ENCODE peak calls at places on chromosomes 7 and 10, in seven cellular contexts. I is amygdala; M is brain pericyte; B is effector memory CD8-positive, alpha-beta T cell; C is HuH-7.5; N is colonic mucosa; P is hypothalamus. T is an unnamed sample.

GRCh38 chr7:91264924-91265681 is 870 bp downstream of the FZD1 start:
- DNase-seq in I (no peak), C (peak), B (no peak), P (peak), N (peak), M (no peak), T (peak)

GRCh38 chr10:77884181-77884580 is 42.4 kb downstream of the DLG5 start:
- DNase-seq in N (no peak), C (no peak), I (no peak), P (no peak), M (no peak), B (no peak), T (no peak)

GRCh38 chr10:113386005-113386404 is 166.8 kb upstream of the HABP2 start:
- DNase-seq in B (no peak), I (no peak), P (no peak), C (no peak), M (no peak), N (no peak), T (no peak)

GRCh38 chr10:132850896-132851295 is 64.9 kb upstream of the NKX6-2 start:
- DNase-seq in N (peak), P (no peak), B (no peak), M (no peak), I (no peak), C (no peak), T (no peak)

GRCh38 chr10:46216836-46217748 is 69.7 kb upstream of the ANTXRL start:
- DNase-seq in I (no peak), C (no peak), P (no peak), M (no peak), N (peak), B (no peak), T (no peak)

GRCh38 chr7:45197461-45197860 is 39.9 kb downstream of the RAMP3 start:
- DNase-seq in M (no peak), P (no peak), B (no peak), I (no peak), N (no peak), C (no peak), T (no peak)

GRCh38 chr7:91046322-91047088 is 217.7 kb upstream of the FZD1 start:
- DNase-seq in I (no peak), P (no peak), N (no peak), M (no peak), B (no peak), C (no peak), T (no peak)

GRCh38 chr10:93058139-93058538 is 2.5 kb upstream of the CYP26C1 start:
- DNase-seq in P (no peak), I (no peak), B (no peak), M (no peak), C (no peak), N (no peak), T (no peak)

GRCh38 chr10:85548038-85548437 is 818.6 kb downstream of the GRID1 start:
- DNase-seq in M (no peak), N (peak), B (peak), C (no peak), I (no peak), P (peak), T (no peak)

GRCh38 chr7:21221130-21221529 is 206.8 kb upstream of the SP4 start:
- DNase-seq in M (no peak), P (no peak), N (no peak), B (no peak), I (no peak), C (no peak), T (no peak)

GRCh38 chr10:27558612-27559020 is 54.5 kb downstream of the RAB18 start:
- DNase-seq in N (peak), P (no peak), C (peak), M (peak), I (no peak), B (peak), T (peak)

GRCh38 chr7:66169616-66170015 is 35.5 kb upstream of the TPST1 start:
- DNase-seq in C (no peak), M (no peak), N (no peak), P (no peak), I (no peak), B (no peak), T (no peak)

GRCh38 chr10:70260259-70260658 is 23.5 kb downstream of the NPFFR1 start:
- DNase-seq in P (no peak), I (no peak), C (no peak), M (no peak), N (no peak), B (no peak), T (no peak)

GRCh38 chr10:76397957-76398665 is 966.7 kb downstream of the LRMDA start:
- DNase-seq in P (no peak), N (no peak), C (no peak), B (no peak), M (no peak), I (no peak), T (no peak)

GRCh38 chr10:80199828-80200227 is 5.5 kb downstream of the ANXA11 start:
- DNase-seq in M (no peak), N (peak), I (no peak), C (no peak), P (no peak), B (no peak), T (no peak)

GRCh38 chr7:25852995-25853713 is 298.8 kb upstream of the NFE2L3 start:
- DNase-seq in I (no peak), M (no peak), N (no peak), P (no peak), B (no peak), C (no peak), T (no peak)

GRCh38 chr10:3889961-3890522 is 105.0 kb upstream of the KLF6 start:
- DNase-seq in M (no peak), C (no peak), P (no peak), I (no peak), B (no peak), N (no peak), T (no peak)

GRCh38 chr10:33227489-33227888 is 107.0 kb downstream of the NRP1 start:
- DNase-seq in C (no peak), N (no peak), B (no peak), I (no peak), P (no peak), M (no peak), T (no peak)

GRCh38 chr7:20075992-20076813 is 141.0 kb downstream of the MACC1 start:
- DNase-seq in I (no peak), N (no peak), C (no peak), P (no peak), B (no peak), M (no peak), T (no peak)

GRCh38 chr7:144134116-144134515 is 11.1 kb downstream of the OR2A14 start:
- DNase-seq in N (no peak), M (no peak), I (no peak), P (no peak), C (no peak), B (no peak), T (no peak)

GRCh38 chr7:75019800-75020199 is 53.8 kb downstream of the RCC1L start:
- DNase-seq in N (no peak), C (no peak), M (no peak), P (no peak), B (no peak), I (no peak), T (no peak)

GRCh38 chr7:131540491-131541162 is 15.8 kb downstream of the PODXL start:
- DNase-seq in N (no peak), B (no peak), M (peak), C (no peak), I (no peak), P (no peak), T (no peak)

GRCh38 chr10:100828744-100829102 is 83.3 kb downstream of the PAX2 start:
- DNase-seq in I (no peak), P (no peak), N (no peak), C (peak), M (no peak), B (no peak), T (no peak)

GRCh38 chr7:2941201-2941859 is 97.2 kb upstream of the GNA12 start:
- DNase-seq in N (no peak), B (no peak), C (no peak), P (no peak), M (no peak), I (no peak), T (no peak)

GRCh38 chr10:77516575-77516974 is 121.0 kb downstream of the KCNMA1 start:
- DNase-seq in B (no peak), C (no peak), N (no peak), I (no peak), M (no peak), P (no peak), T (no peak)

GRCh38 chr7:50427518-50427917 is 22.6 kb downstream of the FIGNL1 start:
- DNase-seq in N (no peak), I (no peak), C (no peak), B (no peak), M (no peak), P (no peak), T (no peak)

GRCh38 chr7:158394936-158395335 is 192.7 kb downstream of the PTPRN2 start:
- DNase-seq in P (no peak), I (no peak), M (no peak), N (peak), B (peak), C (peak), T (peak)

GRCh38 chr7:132720835-132721234 is 144.6 kb upstream of the PLXNA4 start:
- DNase-seq in P (no peak), B (no peak), I (no peak), M (no peak), C (no peak), N (no peak), T (no peak)

GRCh38 chr10:118843647-118844265 is 89.0 kb upstream of the CACUL1 start:
- DNase-seq in I (no peak), P (no peak), M (no peak), B (no peak), C (no peak), N (no peak), T (no peak)

GRCh38 chr10:98431016-98431415 is 15.7 kb downstream of the HPS1 start:
- DNase-seq in N (no peak), B (no peak), M (no peak), P (no peak), I (no peak), C (no peak), T (peak)

GRCh38 chr7:19268737-19269136 is 123.5 kb upstream of the FERD3L start:
- DNase-seq in C (no peak), P (no peak), N (no peak), B (no peak), I (no peak), M (no peak), T (no peak)

GRCh38 chr7:30285067-30285530 is 702 bp downstream of the ZNRF2 start:
- DNase-seq in I (no peak), B (peak), M (no peak), P (peak), C (peak), N (no peak), T (no peak)

GRCh38 chr10:133316266-133316665 is 7.6 kb downstream of the ZNF511 start:
- DNase-seq in N (no peak), C (no peak), B (no peak), M (no peak), P (no peak), I (no peak), T (no peak)

GRCh38 chr10:35300063-35300699 is 36.1 kb upstream of the CCNY start:
- DNase-seq in N (peak), M (no peak), I (no peak), P (no peak), C (no peak), B (no peak), T (no peak)